ENCODE peak calls at places on chromosomes 13 and 19, in ten cellular contexts. J is upper lobe of right lung, O is thyroid gland, Q is OCI-LY7, R is neural progenitor cell, U is esophagus squamous epithelium, L is heart right ventricle, H is thoracic aorta, K is cardiac fibroblast, P is Peyer's patch. X is an unnamed sample.

GRCh38 chr13:94556646-94557045 is 39.3 kb downstream of the TGDS start:
- DNase-seq in Q (no peak), O (no peak), L (no peak), J (no peak), H (no peak), R (no peak), U (no peak), P (no peak), K (no peak), X (no peak)

GRCh38 chr19:54073829-54074228 is 7.3 kb downstream of the TARM1 start:
- DNase-seq in L (no peak), Q (no peak), P (no peak), H (no peak), J (no peak), K (no peak), R (no peak), O (no peak), U (no peak), X (no peak)

GRCh38 chr13:18992791-18993190 is 188.8 kb downstream of the TUBA3C start:
- DNase-seq in L (no peak), H (no peak), Q (no peak), O (no peak), K (no peak), R (no peak), P (no peak), U (no peak), J (no peak), X (no peak)

GRCh38 chr13:33728271-33729037 is 89.5 kb upstream of the RFC3 start:
- DNase-seq in U (no peak), L (peak), O (no peak), R (no peak), H (no peak), K (peak), J (no peak), P (no peak), Q (peak), X (peak)

GRCh38 chr19:3033595-3034193 is 4.6 kb upstream of the TLE2 start:
- DNase-seq in U (no peak), J (no peak), R (no peak), Q (no peak), O (no peak), K (no peak), L (no peak), P (no peak), H (no peak), X (no peak)

GRCh38 chr19:47798904-47799266 is 5.5 kb downstream of the TPRX1 start:
- DNase-seq in Q (no peak), J (no peak), O (no peak), R (no peak), H (no peak), P (no peak), L (no peak), U (no peak), K (no peak), X (no peak)

GRCh38 chr19:10417598-10418280 is 2.6 kb upstream of the PDE4A start:
- DNase-seq in J (no peak), P (no peak), K (no peak), H (no peak), Q (peak), L (no peak), R (peak), O (no peak), U (no peak), X (no peak)

GRCh38 chr19:54464044-54464623 is 556 bp upstream of the LENG9 start:
- DNase-seq in U (peak), H (peak), R (peak), P (peak), J (peak), L (peak), O (peak), Q (peak), K (peak), X (peak)

GRCh38 chr19:47686679-47687450 is 26.4 kb upstream of the EHD2 start:
- DNase-seq in H (no peak), Q (no peak), P (no peak), L (no peak), K (no peak), O (no peak), U (no peak), R (no peak), J (no peak), X (no peak)

GRCh38 chr13:67008075-67008668 is 222.0 kb downstream of the PCDH9 start:
- DNase-seq in J (no peak), Q (no peak), K (no peak), U (no peak), H (no peak), L (no peak), P (no peak), O (no peak), R (no peak), X (no peak)
- H3K4me3 ChIP-seq in J (no peak), Q (no peak), K (no peak), U (no peak), H (no peak), L (no peak), P (no peak), O (no peak), R (no peak), X (no peak)

DNA sequence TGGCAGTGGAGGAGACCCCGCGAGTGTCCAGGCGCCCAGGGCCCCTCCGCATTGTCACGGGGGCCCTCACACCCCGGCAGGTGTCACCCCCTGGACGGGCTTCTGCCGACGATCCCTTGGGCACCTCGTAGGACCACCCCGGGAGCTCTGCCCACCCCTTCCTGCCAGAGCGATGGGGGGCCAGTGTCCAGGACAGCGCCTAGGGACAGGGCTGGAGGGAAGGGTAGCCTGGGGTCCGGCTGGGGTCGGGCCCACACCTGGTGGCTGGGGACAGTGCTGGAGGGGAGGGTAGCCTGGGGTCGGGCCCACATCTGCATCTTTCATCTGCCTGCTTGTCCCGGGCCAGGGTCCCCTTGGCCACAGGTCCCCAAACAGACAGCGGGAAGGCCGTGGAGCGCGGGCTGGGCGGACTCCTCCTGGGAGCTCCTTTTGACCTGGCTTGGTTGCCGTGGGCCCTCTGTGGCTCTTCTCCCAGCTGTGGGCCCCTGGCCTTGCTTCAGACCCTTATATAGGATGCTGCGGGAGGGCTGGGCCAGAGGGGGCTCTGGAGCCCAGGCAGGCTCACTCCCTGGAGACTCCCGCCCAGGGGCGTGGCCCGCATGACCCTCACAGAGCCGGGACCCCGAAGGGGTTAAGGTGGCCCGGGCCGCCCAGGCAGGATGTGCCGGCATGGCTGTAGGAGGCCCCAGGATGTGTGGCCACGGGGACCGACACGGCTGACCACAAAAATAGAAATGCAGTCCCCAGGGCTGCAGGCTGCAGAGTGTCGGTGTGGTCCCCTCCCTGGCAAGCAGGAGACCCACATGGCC is 74.1 kb upstream of the MCF2L start:
- DNase-seq in L (no peak), J (no peak), K (no peak), O (peak), P (no peak), R (peak), U (no peak), H (no peak), Q (no peak), X (no peak)
- TF ChIP-seq CTCF in L (no peak), J (no peak), K (no peak), O (no peak), P (no peak), R (no peak), U (no peak), H (no peak), Q (no peak), X (no peak)

GRCh38 chr13:53507741-53508140 is 479.1 kb downstream of the OLFM4 start:
- DNase-seq in Q (no peak), K (no peak), O (no peak), L (no peak), P (no peak), H (no peak), R (no peak), J (no peak), U (no peak), X (no peak)

DNA sequence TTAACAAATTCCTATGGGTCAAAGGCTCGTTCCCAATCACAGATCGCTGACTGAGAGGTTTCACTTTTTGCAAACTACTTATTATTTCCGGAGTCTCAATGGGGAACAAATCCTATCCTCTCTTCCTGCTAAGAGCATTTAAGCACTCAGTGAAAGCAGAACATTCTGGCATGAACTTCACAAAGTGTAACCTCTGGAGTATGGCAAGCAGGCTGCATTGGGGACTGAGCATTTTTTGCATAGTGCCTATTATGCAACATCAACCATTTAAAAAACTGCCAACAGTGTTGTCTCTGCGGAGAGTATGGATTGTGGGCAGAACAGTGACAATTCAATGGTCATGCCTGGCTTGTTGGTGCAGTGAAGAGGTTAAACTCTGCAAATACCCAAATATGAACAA is 484.6 kb downstream of the OLFM4 start:
- DNase-seq in J (no peak), U (no peak), L (no peak), H (no peak), R (no peak), Q (no peak), P (no peak), O (peak), K (no peak), X (no peak)
- H3K4me3 ChIP-seq in J (no peak), U (peak), L (no peak), H (no peak), R (no peak), Q (no peak), P (no peak), O (no peak), K (no peak), X (no peak)

GRCh38 chr19:13033244-13033643 is 38.0 kb downstream of the NFIX start:
- DNase-seq in R (no peak), H (no peak), Q (peak), L (no peak), K (no peak), P (no peak), U (no peak), O (no peak), J (no peak), X (no peak)
- TF ChIP-seq CTCF in R (peak), H (no peak), Q (peak), L (no peak), K (no peak), P (no peak), U (no peak), O (no peak), J (peak), X (no peak)

DNA sequence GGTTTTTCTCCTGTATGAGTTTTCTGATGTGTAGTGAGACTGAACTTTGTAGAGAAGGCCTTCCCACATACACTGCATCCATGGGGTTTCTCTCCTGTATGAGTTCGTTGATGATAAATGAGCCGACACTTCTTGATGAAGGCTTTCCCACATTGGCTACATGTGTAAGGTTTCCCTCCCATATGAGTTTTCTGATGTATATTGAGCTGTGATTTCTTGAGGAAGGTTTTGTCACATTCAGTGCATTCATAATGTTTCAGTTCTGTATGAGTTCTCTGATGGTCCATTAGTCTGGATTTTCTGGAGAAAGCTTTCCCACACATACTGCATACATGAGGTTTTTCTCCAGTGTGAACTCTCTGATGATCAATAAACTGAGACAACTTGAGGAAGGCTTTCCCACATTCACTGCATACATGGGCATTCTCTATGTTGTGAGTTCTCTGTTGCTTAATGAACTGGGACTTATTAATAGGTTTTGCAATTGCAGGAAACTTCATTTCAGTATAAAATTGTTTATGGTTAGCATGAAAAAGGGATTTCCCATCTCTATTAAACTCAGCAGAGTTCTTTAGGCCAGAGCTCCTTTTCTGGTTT is 7.5 kb upstream of the ZNF350 start:
- DNase-seq in U (no peak), K (peak), Q (no peak), R (no peak), P (no peak), J (no peak), H (no peak), L (no peak), O (no peak), X (no peak)
- H3K4me3 ChIP-seq in U (peak), K (no peak), Q (no peak), R (no peak), P (no peak), J (no peak), H (peak), L (no peak), O (no peak), X (no peak)

GRCh38 chr19:7386308-7386707 is 37.6 kb downstream of the ARHGEF18 start:
- DNase-seq in R (no peak), L (no peak), K (no peak), J (no peak), Q (no peak), H (no peak), P (no peak), O (no peak), U (no peak), X (no peak)
- TF ChIP-seq CTCF in R (no peak), L (no peak), K (no peak), J (no peak), Q (peak), H (no peak), P (peak), O (no peak), U (no peak), X (peak)

GRCh38 chr19:19262190-19263057 is 10.7 kb downstream of the TM6SF2 start:
- DNase-seq in P (no peak), Q (no peak), R (peak), L (no peak), U (no peak), J (peak), K (no peak), H (no peak), O (no peak), X (no peak)
- H3K4me3 ChIP-seq in P (no peak), Q (no peak), R (peak), L (no peak), U (no peak), J (no peak), K (no peak), H (no peak), O (no peak), X (no peak)

DNA sequence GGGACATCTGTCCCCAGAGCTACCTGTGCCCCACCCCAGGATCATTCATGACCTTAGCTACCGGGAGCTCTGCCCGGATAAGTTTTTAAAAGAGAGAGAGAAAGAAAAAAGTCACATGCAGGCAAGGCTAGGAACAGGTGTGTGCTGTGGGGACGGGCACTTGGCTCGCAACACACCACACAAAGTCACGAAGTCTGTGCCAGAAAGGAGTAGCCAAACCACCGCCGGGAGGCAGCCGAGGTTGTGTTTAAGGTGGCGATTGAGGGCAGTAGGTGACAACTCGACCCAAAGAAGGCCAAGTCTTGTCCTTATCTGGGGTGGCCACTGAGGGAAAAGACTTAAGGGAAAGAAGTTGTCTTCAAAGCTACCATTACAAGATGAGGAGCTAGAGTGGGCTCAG is 4.6 kb upstream of the TSHZ3 start:
- DNase-seq in K (no peak), P (no peak), Q (no peak), H (no peak), O (no peak), L (no peak), R (peak), J (no peak), U (no peak), X (no peak)
- TF ChIP-seq CTCF in K (no peak), P (no peak), Q (no peak), H (no peak), O (no peak), L (no peak), R (peak), J (no peak), U (no peak), X (no peak)